ENCODE peak calls at places on chromosomes 1 and 21, in eight cellular contexts. W is NCI-H524; Z is D341Med; F is AG09309; V is ureter; D is activated CD8-positive, alpha-beta memory T cell treated with anti-CD3 and anti-CD28 coated beads, Interleukin-2, amount 50 U/mL, for 48 hours; P is stimulated activated CD8-positive, alpha-beta memory T cell treated with anti-CD3 and anti-CD28 coated beads, Interleukin-7, amount 100 ng/mL, for 1 hour; Q is GM23248. T is an unnamed sample.

GRCh38 chr1:99685516-99686180 is 39.7 kb downstream of the PALMD start:
- DNase-seq in P (no peak), F (peak), W (peak), V (peak), Z (peak), D (peak), Q (peak), T (peak)

GRCh38 chr1:72000809-72001208 is 281.5 kb downstream of the NEGR1 start:
- DNase-seq in D (no peak), Q (no peak), P (no peak), V (no peak), F (no peak), W (no peak), Z (no peak), T (no peak)

GRCh38 chr1:196531737-196532514 is 76.3 kb downstream of the KCNT2 start:
- DNase-seq in D (no peak), Q (no peak), W (no peak), P (no peak), V (no peak), F (no peak), Z (no peak), T (no peak)

GRCh38 chr1:31981976-31982375 is 31.7 kb upstream of the KHDRBS1 start:
- DNase-seq in D (no peak), P (no peak), F (no peak), Z (no peak), W (peak), V (no peak), Q (no peak), T (peak)

GRCh38 chr1:236141447-236142357 is 637 bp upstream of the GPR137B start:
- DNase-seq in Z (peak), W (peak), D (no peak), P (no peak), F (peak), Q (peak), V (no peak), T (no peak)

GRCh38 chr1:54342306-54342705 is 63.9 kb downstream of the SSBP3 start:
- DNase-seq in P (no peak), Q (no peak), V (no peak), D (no peak), W (peak), F (no peak), Z (no peak), T (no peak)

GRCh38 chr1:223835754-223836153 is 10.0 kb downstream of the TP53BP2 start:
- DNase-seq in W (no peak), D (no peak), Z (no peak), Q (no peak), F (no peak), V (no peak), P (no peak), T (no peak)

GRCh38 chr21:38807481-38807880 is 1.8 kb downstream of the ETS2 start:
- DNase-seq in V (no peak), W (no peak), F (no peak), Q (peak), D (no peak), Z (no peak), P (no peak), T (no peak)

GRCh38 chr1:32759521-32759980 is 57.0 kb upstream of the SYNC start:
- DNase-seq in Z (no peak), W (no peak), D (no peak), V (peak), P (no peak), Q (no peak), F (no peak), T (no peak)

GRCh38 chr1:7046314-7046713 is 261.1 kb downstream of the CAMTA1 start:
- DNase-seq in W (peak), F (peak), Q (peak), P (no peak), Z (no peak), V (no peak), D (no peak), T (peak)

GRCh38 chr1:229283183-229283611 is 12.3 kb downstream of the RAB4A start:
- DNase-seq in D (no peak), F (no peak), P (no peak), W (no peak), Z (no peak), Q (no peak), V (no peak), T (no peak)

GRCh38 chr1:40182956-40183710 is 21.9 kb downstream of the RLF start:
- DNase-seq in V (no peak), W (peak), Q (peak), D (no peak), F (no peak), Z (peak), P (no peak), T (peak)

GRCh38 chr1:204791453-204792366 is 79.0 kb upstream of the NFASC start:
- DNase-seq in P (peak), Z (peak), Q (peak), F (no peak), V (peak), W (peak), D (peak), T (peak)

GRCh38 chr1:6613361-6614018 is at the start of gene PHF13:
- DNase-seq in V (peak), Q (peak), D (peak), Z (peak), W (peak), P (peak), F (peak), T (peak)

GRCh38 chr1:53696990-53697389 is 42.0 kb downstream of the GLIS1 start:
- DNase-seq in P (no peak), Z (no peak), D (no peak), V (no peak), W (no peak), Q (no peak), F (no peak), T (no peak)